ENCODE peak calls at places on chromosomes 16 and 17, in seven cellular contexts. One of them, this sample, is unnamed.

GRCh38 chr16:75130150-75130771 is 13.7 kb upstream of the LDHD start:
- DNase-seq in prostate gland: no peak
- DNase-seq in OCI-LY7: no peak
- DNase-seq in psoas muscle: no peak
- DNase-seq in fibroblast of lung: no peak
- DNase-seq in foreskin fibroblast: no peak
- DNase-seq in HCT116: no peak
- DNase-seq in this sample: no peak

GRCh38 chr16:50538411-50539052 is 9.7 kb upstream of the NKD1 start:
- DNase-seq in prostate gland: no peak
- DNase-seq in OCI-LY7: no peak
- DNase-seq in psoas muscle: no peak
- DNase-seq in fibroblast of lung: no peak
- DNase-seq in foreskin fibroblast: no peak
- DNase-seq in HCT116: no peak
- DNase-seq in this sample: no peak

GRCh38 chr16:239948-240277 is 5.3 kb downstream of the FAM234A start:
- DNase-seq in prostate gland: no peak
- DNase-seq in OCI-LY7: no peak
- DNase-seq in psoas muscle: no peak
- DNase-seq in fibroblast of lung: no peak
- DNase-seq in foreskin fibroblast: peak
- DNase-seq in HCT116: no peak
- DNase-seq in this sample: no peak

GRCh38 chr16:65125322-65125721 is 3.5 kb upstream of the CDH11 start:
- DNase-seq in prostate gland: no peak
- DNase-seq in OCI-LY7: no peak
- DNase-seq in psoas muscle: no peak
- DNase-seq in fibroblast of lung: peak
- DNase-seq in foreskin fibroblast: no peak
- DNase-seq in HCT116: no peak
- DNase-seq in this sample: no peak

GRCh38 chr17:77744268-77744988 is 214.1 kb upstream of the TNRC6C start:
- DNase-seq in prostate gland: no peak
- DNase-seq in OCI-LY7: no peak
- DNase-seq in psoas muscle: peak
- DNase-seq in fibroblast of lung: no peak
- DNase-seq in foreskin fibroblast: no peak
- DNase-seq in HCT116: no peak
- DNase-seq in this sample: no peak

GRCh38 chr16:76235025-76235424 is 42.2 kb upstream of the CNTNAP4 start:
- DNase-seq in prostate gland: no peak
- DNase-seq in OCI-LY7: no peak
- DNase-seq in psoas muscle: no peak
- DNase-seq in fibroblast of lung: no peak
- DNase-seq in foreskin fibroblast: no peak
- DNase-seq in HCT116: no peak
- DNase-seq in this sample: no peak

GRCh38 chr16:63625141-63625540 is 1496.7 kb downstream of the CDH11 start:
- DNase-seq in prostate gland: no peak
- DNase-seq in OCI-LY7: no peak
- DNase-seq in psoas muscle: no peak
- DNase-seq in fibroblast of lung: no peak
- DNase-seq in foreskin fibroblast: no peak
- DNase-seq in HCT116: no peak
- DNase-seq in this sample: no peak

GRCh38 chr17:79531191-79531590 is 79.7 kb downstream of the RBFOX3 start:
- DNase-seq in prostate gland: no peak
- DNase-seq in OCI-LY7: no peak
- DNase-seq in psoas muscle: no peak
- DNase-seq in fibroblast of lung: no peak
- DNase-seq in foreskin fibroblast: no peak
- DNase-seq in HCT116: no peak
- DNase-seq in this sample: no peak

GRCh38 chr17:81511550-81511799 is 1.1 kb downstream of the ACTG1 start:
- DNase-seq in prostate gland: no peak
- DNase-seq in OCI-LY7: no peak
- DNase-seq in psoas muscle: no peak
- DNase-seq in fibroblast of lung: no peak
- DNase-seq in foreskin fibroblast: no peak
- DNase-seq in HCT116: no peak
- DNase-seq in this sample: no peak

GRCh38 chr17:78844301-78845005 is 3.8 kb upstream of the USP36 start:
- DNase-seq in prostate gland: no peak
- DNase-seq in OCI-LY7: no peak
- DNase-seq in psoas muscle: no peak
- DNase-seq in fibroblast of lung: peak
- DNase-seq in foreskin fibroblast: peak
- DNase-seq in HCT116: no peak
- DNase-seq in this sample: no peak

DNA sequence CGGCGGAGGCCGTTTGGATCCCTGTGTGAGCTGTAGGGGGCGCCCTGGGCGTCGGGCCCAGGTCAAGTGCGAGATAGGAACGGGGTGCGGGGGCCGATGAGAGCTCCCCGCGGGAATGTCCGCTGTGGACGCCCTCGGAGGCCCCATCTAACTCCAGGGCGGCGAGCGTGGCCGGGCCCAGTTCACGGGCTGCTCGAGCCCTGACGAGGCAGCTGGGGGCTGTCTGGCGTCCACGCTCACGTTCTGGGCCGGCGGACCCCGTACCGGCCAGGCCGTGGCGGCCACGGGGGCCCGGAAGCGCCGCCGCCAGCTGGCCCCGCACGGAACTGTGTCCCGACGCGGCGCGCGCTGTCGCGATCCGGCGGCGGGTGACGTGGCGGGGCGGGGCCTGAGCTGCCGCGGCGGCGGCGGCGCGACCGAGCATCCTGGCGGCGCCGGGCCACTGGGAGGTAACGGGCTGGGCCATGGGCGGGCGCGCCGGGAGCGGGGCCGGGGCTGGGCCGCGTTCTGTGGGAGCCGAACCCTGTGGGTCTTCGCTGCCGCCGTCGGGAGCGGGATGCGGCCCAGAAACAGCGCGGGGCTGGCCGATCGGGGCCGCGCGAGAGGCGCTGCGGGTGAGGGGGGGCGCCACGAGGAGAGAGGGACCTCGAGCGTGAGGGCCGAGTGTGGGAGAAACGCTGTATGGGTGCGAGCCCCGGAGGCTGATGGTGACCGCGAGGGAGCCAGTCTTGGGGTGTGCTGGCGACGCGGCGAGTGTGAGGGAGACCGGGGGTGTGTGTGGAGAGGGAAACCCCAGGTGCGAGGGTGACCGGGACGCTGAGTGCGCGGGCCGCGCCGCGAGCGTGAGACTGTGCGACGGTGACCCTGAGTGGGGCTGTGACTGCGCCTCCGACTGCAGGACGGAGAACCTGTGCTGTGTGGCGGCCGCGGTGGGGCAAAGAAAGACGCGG is at the start of gene SLC7A6:
- DNase-seq in prostate gland: peak
- DNase-seq in OCI-LY7: peak
- DNase-seq in psoas muscle: peak
- DNase-seq in fibroblast of lung: peak
- DNase-seq in foreskin fibroblast: peak
- DNase-seq in HCT116: peak
- DNase-seq in this sample: no peak
- H3K4me3 ChIP-seq in prostate gland: peak
- H3K4me3 ChIP-seq in OCI-LY7: peak
- H3K4me3 ChIP-seq in psoas muscle: peak
- H3K4me3 ChIP-seq in fibroblast of lung: peak
- H3K4me3 ChIP-seq in foreskin fibroblast: peak
- H3K4me3 ChIP-seq in HCT116: peak
- H3K4me3 ChIP-seq in this sample: peak

GRCh38 chr16:74034862-74035261 is 261.8 kb upstream of the PSMD7 start:
- DNase-seq in prostate gland: no peak
- DNase-seq in OCI-LY7: peak
- DNase-seq in psoas muscle: no peak
- DNase-seq in fibroblast of lung: peak
- DNase-seq in foreskin fibroblast: no peak
- DNase-seq in HCT116: peak
- DNase-seq in this sample: no peak
- TF ChIP-seq CTCF in prostate gland: no peak
- TF ChIP-seq CTCF in OCI-LY7: peak
- TF ChIP-seq CTCF in psoas muscle: peak
- TF ChIP-seq CTCF in fibroblast of lung: peak
- TF ChIP-seq CTCF in foreskin fibroblast: peak
- TF ChIP-seq CTCF in HCT116: no peak
- TF ChIP-seq CTCF in this sample: peak

DNA sequence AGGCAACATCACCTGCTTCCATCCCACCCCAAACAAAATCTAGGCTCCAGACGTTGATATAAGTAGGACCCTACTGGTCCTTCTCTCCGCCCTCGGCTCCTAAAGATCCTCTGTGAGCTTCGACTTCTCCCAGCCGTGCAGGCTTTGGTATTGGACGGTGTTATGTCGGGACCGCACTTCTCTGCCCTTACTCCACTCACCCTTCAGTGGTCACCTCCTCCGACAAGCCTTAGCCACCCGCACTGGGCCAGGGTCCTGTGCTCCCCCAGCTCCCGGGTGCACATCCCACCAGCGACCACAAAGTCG is 1.6 kb downstream of the PSMB10 start:
- DNase-seq in prostate gland: no peak
- DNase-seq in OCI-LY7: no peak
- DNase-seq in psoas muscle: no peak
- DNase-seq in fibroblast of lung: no peak
- DNase-seq in foreskin fibroblast: no peak
- DNase-seq in HCT116: no peak
- DNase-seq in this sample: no peak
- H3K4me3 ChIP-seq in prostate gland: peak
- H3K4me3 ChIP-seq in OCI-LY7: peak
- H3K4me3 ChIP-seq in psoas muscle: peak
- H3K4me3 ChIP-seq in fibroblast of lung: peak
- H3K4me3 ChIP-seq in foreskin fibroblast: peak
- H3K4me3 ChIP-seq in HCT116: peak
- H3K4me3 ChIP-seq in this sample: peak

GRCh38 chr16:35631261-35631945 is 2172.0 kb downstream of the TP53TG3F start:
- DNase-seq in prostate gland: no peak
- DNase-seq in OCI-LY7: no peak
- DNase-seq in psoas muscle: no peak
- DNase-seq in fibroblast of lung: no peak
- DNase-seq in foreskin fibroblast: no peak
- DNase-seq in HCT116: no peak
- DNase-seq in this sample: no peak

GRCh38 chr16:35629001-35629400 is 2169.6 kb downstream of the TP53TG3F start:
- DNase-seq in prostate gland: no peak
- DNase-seq in OCI-LY7: no peak
- DNase-seq in psoas muscle: no peak
- DNase-seq in fibroblast of lung: no peak
- DNase-seq in foreskin fibroblast: no peak
- DNase-seq in HCT116: no peak
- DNase-seq in this sample: no peak

DNA sequence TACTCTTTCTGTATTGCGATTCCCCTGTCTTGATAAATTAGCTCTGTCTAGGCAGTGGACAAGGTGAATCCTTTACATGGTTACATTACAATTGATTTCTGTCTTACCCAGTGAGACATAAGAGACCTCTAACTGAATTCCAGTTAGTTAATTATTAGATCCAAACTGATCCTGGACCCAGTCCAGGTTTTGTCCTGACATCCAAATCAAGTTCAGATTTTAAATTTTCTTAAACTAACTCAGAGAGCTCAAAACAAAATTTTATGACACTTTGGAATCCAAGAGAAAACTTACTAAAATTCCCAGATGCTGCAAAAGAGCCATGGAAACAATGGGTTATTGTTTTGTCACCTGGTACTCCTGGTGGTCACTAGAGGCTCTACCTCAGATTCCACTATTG is 2166.6 kb downstream of the TP53TG3F start:
- DNase-seq in prostate gland: no peak
- DNase-seq in OCI-LY7: no peak
- DNase-seq in psoas muscle: no peak
- DNase-seq in fibroblast of lung: no peak
- DNase-seq in foreskin fibroblast: no peak
- DNase-seq in HCT116: no peak
- DNase-seq in this sample: no peak
- TF ChIP-seq CTCF in prostate gland: no peak
- TF ChIP-seq CTCF in OCI-LY7: no peak
- TF ChIP-seq CTCF in psoas muscle: no peak
- TF ChIP-seq CTCF in fibroblast of lung: no peak
- TF ChIP-seq CTCF in foreskin fibroblast: no peak
- TF ChIP-seq CTCF in HCT116: no peak
- TF ChIP-seq CTCF in this sample: no peak

GRCh38 chr17:2398188-2398587 is 2.7 kb downstream of the MNT start:
- DNase-seq in prostate gland: no peak
- DNase-seq in OCI-LY7: no peak
- DNase-seq in psoas muscle: no peak
- DNase-seq in fibroblast of lung: no peak
- DNase-seq in foreskin fibroblast: no peak
- DNase-seq in HCT116: no peak
- DNase-seq in this sample: no peak

GRCh38 chr17:2396568-2397246 is 4.2 kb downstream of the MNT start:
- DNase-seq in prostate gland: peak
- DNase-seq in OCI-LY7: peak
- DNase-seq in psoas muscle: peak
- DNase-seq in fibroblast of lung: peak
- DNase-seq in foreskin fibroblast: peak
- DNase-seq in HCT116: peak
- DNase-seq in this sample: peak

GRCh38 chr17:2398655-2399571 is 1.9 kb downstream of the MNT start:
- DNase-seq in prostate gland: peak
- DNase-seq in OCI-LY7: peak
- DNase-seq in psoas muscle: peak
- DNase-seq in fibroblast of lung: peak
- DNase-seq in foreskin fibroblast: peak
- DNase-seq in HCT116: no peak
- DNase-seq in this sample: no peak

GRCh38 chr17:2396192-2396567 is 4.7 kb downstream of the MNT start:
- DNase-seq in prostate gland: no peak
- DNase-seq in OCI-LY7: no peak
- DNase-seq in psoas muscle: no peak
- DNase-seq in fibroblast of lung: no peak
- DNase-seq in foreskin fibroblast: no peak
- DNase-seq in HCT116: no peak
- DNase-seq in this sample: no peak

DNA sequence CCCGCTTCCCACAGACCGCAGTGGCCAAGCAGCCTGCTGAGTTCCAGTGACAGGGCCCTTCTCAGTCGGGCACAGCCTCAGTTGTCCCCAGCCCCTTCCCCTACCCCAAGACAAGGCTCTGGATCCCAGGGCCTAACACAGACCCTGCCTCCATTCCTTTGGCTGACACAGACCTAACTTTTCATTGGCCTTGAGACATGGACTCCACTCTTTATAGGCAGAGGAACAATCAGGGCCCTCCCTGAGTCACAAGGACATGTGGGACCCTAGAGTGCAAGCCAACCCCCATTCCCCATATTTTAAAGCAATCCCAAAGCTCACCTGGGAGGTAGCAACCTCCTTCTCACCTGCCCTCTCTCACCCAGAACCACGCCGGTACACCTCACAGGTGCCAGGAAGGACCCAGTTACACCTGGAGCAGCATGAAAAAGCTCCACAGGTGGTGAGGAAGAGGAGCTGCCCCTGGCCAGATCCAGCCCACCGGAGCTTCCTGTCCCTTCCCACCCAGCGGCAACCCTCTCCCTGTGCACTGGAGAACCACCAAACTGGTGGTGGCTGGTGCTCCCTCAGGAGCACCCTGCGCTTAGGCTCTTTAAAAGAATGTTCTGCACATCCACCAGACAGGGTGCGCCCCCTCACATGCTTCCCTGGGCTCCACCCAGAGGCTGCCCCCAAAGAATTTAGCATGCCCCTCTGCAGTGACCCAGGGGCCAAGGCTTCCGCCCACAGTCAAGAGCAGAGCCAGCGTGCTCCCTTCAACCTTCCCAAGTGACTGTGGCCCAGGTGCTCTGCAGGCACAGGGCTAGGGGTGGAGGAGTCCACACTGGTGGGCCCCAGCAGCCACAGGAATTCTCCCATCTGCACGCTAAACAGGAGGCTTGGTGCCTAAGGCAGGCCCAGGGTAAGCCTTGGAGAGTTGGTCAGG is 3.4 kb downstream of the MNT start:
- DNase-seq in prostate gland: no peak
- DNase-seq in OCI-LY7: no peak
- DNase-seq in psoas muscle: no peak
- DNase-seq in fibroblast of lung: no peak
- DNase-seq in foreskin fibroblast: no peak
- DNase-seq in HCT116: no peak
- DNase-seq in this sample: no peak
- H3K4me3 ChIP-seq in prostate gland: peak
- H3K4me3 ChIP-seq in OCI-LY7: peak
- H3K4me3 ChIP-seq in psoas muscle: peak
- H3K4me3 ChIP-seq in fibroblast of lung: peak
- H3K4me3 ChIP-seq in foreskin fibroblast: peak
- H3K4me3 ChIP-seq in HCT116: peak
- H3K4me3 ChIP-seq in this sample: peak

This sample was measured in LNCaP clone FGC.